ENCODE peak calls at places on chromosome 6, in seven cellular contexts. C is GM23248, W is GM23338, A is MM.1S, Y is PC-3, H is hepatocyte, X is HCT116. Z is an unnamed sample.

GRCh38 chr6:18379376-18380117 is 7.6 kb upstream of the RNF144B start:
- DNase-seq in C (no peak), W (no peak), A (no peak), Y (no peak), H (no peak), X (no peak), Z (no peak)

GRCh38 chr6:18244251-18244650 is 20.1 kb downstream of the DEK start:
- DNase-seq in C (no peak), W (no peak), A (no peak), Y (no peak), H (no peak), X (no peak), Z (no peak)

GRCh38 chr6:154615483-154616025 is 105.1 kb upstream of the CNKSR3 start:
- DNase-seq in C (peak; percentile 77), W (peak; percentile 19), A (no peak), Y (peak; percentile 72), H (peak; percentile 66), X (peak; percentile 80), Z (no peak)

GRCh38 chr6:107493158-107494057 is 3.5 kb downstream of the SOBP start:
- DNase-seq in C (peak; percentile 24), W (peak; percentile 59), A (no peak), Y (no peak), H (peak; percentile 31), X (no peak), Z (peak; percentile 85)

GRCh38 chr6:109747216-109747615 is 56.1 kb downstream of the FIG4 start:
- DNase-seq in C (no peak), W (no peak), A (no peak), Y (no peak), H (no peak), X (no peak), Z (no peak)

GRCh38 chr6:75188221-75188620 is 17.6 kb downstream of the COL12A1 start:
- DNase-seq in C (no peak), W (no peak), A (no peak), Y (no peak), H (no peak), X (no peak), Z (no peak)

GRCh38 chr6:85641916-85642773 is 541 bp downstream of the SYNCRIP start:
- DNase-seq in C (peak; percentile 82), W (peak; percentile 68), A (peak; percentile 37), Y (peak; percentile 27), H (peak; percentile 62), X (no peak), Z (peak; percentile 57)

GRCh38 chr6:89793586-89793985 is 26.0 kb downstream of the MDN1 start:
- DNase-seq in C (no peak), W (no peak), A (peak; percentile 14), Y (no peak), H (no peak), X (no peak), Z (no peak)

GRCh38 chr6:159969921-159970320 is 1.0 kb downstream of the IGF2R start:
- DNase-seq in C (peak; percentile 82), W (peak; percentile 83), A (no peak), Y (peak; percentile 54), H (peak; percentile 83), X (peak; percentile 19), Z (peak; percentile 81)

GRCh38 chr6:34602318-34603111 is 46.4 kb upstream of the SPDEF start:
- DNase-seq in C (no peak), W (no peak), A (no peak), Y (peak; percentile 67), H (peak; percentile 43), X (no peak), Z (no peak)

GRCh38 chr6:34601706-34602105 is 45.6 kb upstream of the SPDEF start:
- DNase-seq in C (no peak), W (peak; percentile 48), A (no peak), Y (no peak), H (no peak), X (no peak), Z (peak; percentile 35)

GRCh38 chr6:34598725-34599124 is 42.6 kb upstream of the SPDEF start:
- DNase-seq in C (no peak), W (no peak), A (no peak), Y (peak; percentile 24), H (no peak), X (no peak), Z (no peak)

GRCh38 chr6:34600101-34600500 is 44.0 kb upstream of the SPDEF start:
- DNase-seq in C (no peak), W (no peak), A (no peak), Y (no peak), H (no peak), X (no peak), Z (no peak)

GRCh38 chr6:34600796-34601195 is 44.7 kb upstream of the SPDEF start:
- DNase-seq in C (no peak), W (no peak), A (no peak), Y (no peak), H (no peak), X (no peak), Z (no peak)
- H3K4me1 ChIP-seq in C (peaks cover under 1% of the 10 kb centered on the region), W (peaks cover 37% of the 10 kb centered on the region), A (no peaks in the 10 kb centered on the region), Y (peaks cover 53% of the 10 kb centered on the region), H (peaks cover 21% of the 10 kb centered on the region), X (no peaks in the 10 kb centered on the region), Z (peaks cover 36% of the 10 kb centered on the region)

DNA sequence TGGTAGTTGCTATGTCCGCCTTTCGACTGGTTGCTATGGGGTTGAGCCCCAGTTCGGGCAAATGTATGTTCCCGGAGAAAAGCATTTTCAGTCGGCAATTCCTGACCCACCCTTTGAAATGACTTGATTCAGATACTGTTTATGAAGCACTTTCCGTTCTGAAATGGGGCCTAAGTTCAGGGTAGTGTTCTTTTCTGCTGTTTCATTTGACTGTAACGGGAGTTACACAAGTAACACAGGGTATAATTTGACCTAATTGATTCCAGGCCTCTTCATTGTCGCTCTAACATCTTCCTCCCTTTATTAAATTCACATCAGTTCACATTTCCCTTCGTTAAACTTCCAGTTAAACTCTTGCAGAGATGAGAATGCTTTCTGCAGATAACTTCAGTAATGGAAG is 85.5 kb downstream of the BMP6 start:
- DNase-seq in C (no peak), W (no peak), A (no peak), Y (no peak), H (no peak), X (no peak), Z (no peak)
- TF ChIP-seq EZH2 in C (no peak), W (no peak), A (no peak), Y (no peak), H (no peak), X (no peak), Z (no peak)

GRCh38 chr6:166474721-166475565 is 92.2 kb upstream of the MPC1 start:
- DNase-seq in C (peak; percentile 45), W (no peak), A (no peak), Y (no peak), H (no peak), X (no peak), Z (no peak)
- TF ChIP-seq EZH2phosphoT487 in C (no peak), W (no peak), A (no peak), Y (no peak), H (no peak), X (no peak), Z (no peak)

DNA sequence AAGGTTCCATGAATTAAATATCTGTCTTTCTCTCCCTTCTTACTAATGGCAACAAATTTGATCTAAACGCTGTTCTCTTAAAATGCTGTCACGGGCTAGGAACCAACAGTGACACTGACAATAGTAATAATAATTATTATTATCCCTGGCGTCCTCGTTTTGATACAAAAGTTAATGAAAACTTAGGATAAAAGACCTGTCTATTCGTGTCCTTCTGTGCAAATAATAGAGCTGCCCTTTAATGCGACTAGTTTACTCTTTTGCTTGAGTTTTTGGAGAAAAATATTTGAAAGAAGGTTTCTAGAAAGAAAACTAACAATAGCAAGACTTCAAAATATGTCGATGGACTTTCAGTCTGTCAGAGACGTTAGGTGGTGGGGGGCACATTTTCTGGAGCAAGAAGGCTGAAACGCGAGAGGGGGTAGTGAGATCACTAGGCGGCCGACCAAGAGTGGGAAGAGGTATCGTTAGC is 4.3 kb downstream of the VGLL2 start:
- DNase-seq in C (no peak), W (no peak), A (no peak), Y (no peak), H (no peak), X (no peak), Z (no peak)
- H3K4me1 ChIP-seq in C (no peaks in the 10 kb centered on the region), W (peaks cover 48% of the 10 kb centered on the region), A (peaks cover 9% of the 10 kb centered on the region), Y (no peaks in the 10 kb centered on the region), H (peaks cover 16% of the 10 kb centered on the region), X (no peaks in the 10 kb centered on the region), Z (peaks cover 15% of the 10 kb centered on the region)

GRCh38 chr6:166957087-166957804 is 896 bp upstream of the RNASET2 start:
- DNase-seq in C (peak; percentile 58), W (peak; percentile 52), A (no peak), Y (no peak), H (peak; percentile 70), X (no peak), Z (peak; percentile 68)

GRCh38 chr6:166959906-166960608 is 3.7 kb upstream of the RNASET2 start:
- DNase-seq in C (no peak), W (no peak), A (no peak), Y (no peak), H (no peak), X (no peak), Z (no peak)

GRCh38 chr6:166957805-166958076 is 1.4 kb upstream of the RNASET2 start:
- DNase-seq in C (no peak), W (peak; percentile 25), A (no peak), Y (no peak), H (no peak), X (no peak), Z (peak; percentile 19)

GRCh38 chr6:166960609-166960978 is 4.2 kb upstream of the RNASET2 start:
- DNase-seq in C (no peak), W (no peak), A (no peak), Y (no peak), H (no peak), X (no peak), Z (no peak)

GRCh38 chr6:166958926-166959861 is 2.8 kb upstream of the RNASET2 start:
- DNase-seq in C (no peak), W (no peak), A (no peak), Y (no peak), H (no peak), X (no peak), Z (no peak)
- TF ChIP-seq EZH2 in C (no peak), W (no peak), A (no peak), Y (no peak), H (no peak), X (no peak), Z (no peak)

DNA sequence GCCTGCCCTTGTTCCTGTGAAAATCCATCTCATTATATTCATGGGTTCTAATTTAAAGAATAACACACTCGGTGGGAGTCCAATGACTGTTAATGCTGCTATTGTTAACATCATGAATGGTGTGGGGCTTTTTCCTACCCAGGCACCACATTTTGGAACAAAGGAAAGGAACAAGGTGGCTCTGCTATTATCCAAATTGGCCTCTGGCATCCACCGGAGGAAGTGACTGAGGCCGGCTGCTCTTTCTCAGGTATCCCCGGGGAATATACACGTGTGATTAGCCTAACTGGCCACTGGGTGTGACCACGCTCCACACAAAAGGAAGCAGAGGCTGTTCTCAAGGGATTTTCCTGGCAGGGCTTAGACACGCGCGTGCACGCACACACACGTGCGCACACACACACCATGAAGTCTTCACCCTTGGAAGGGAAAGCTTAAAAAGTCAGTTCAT is 601.2 kb upstream of the ARID1B start:
- DNase-seq in C (no peak), W (peak; percentile 82), A (no peak), Y (peak; percentile 33), H (peak; percentile 37), X (peak; percentile 38), Z (peak; percentile 88)
- TF ChIP-seq EZH2phosphoT487 in C (no peak), W (no peak), A (no peak), Y (no peak), H (no peak), X (no peak), Z (peak; percentile 97)